ENCODE peak calls at places on chromosomes 11 and 22, in four cellular contexts. One of them, this sample, is unnamed.

GRCh38 chr11:16604784-16605439 is 133.5 kb upstream of the C11orf58 start:
- DNase-seq in frontal cortex: no peak
- DNase-seq in fibroblast of pulmonary artery: peak
- DNase-seq in AG04449: no peak
- DNase-seq in this sample: no peak

GRCh38 chr11:16891170-16891569 is 123.0 kb downstream of the PLEKHA7 start:
- DNase-seq in frontal cortex: no peak
- DNase-seq in fibroblast of pulmonary artery: no peak
- DNase-seq in AG04449: no peak
- DNase-seq in this sample: no peak

GRCh38 chr22:18998998-18999397 is 62.9 kb upstream of the PRODH start:
- DNase-seq in frontal cortex: no peak
- DNase-seq in fibroblast of pulmonary artery: no peak
- DNase-seq in AG04449: no peak
- DNase-seq in this sample: no peak

GRCh38 chr11:35292290-35292689 is 127.1 kb downstream of the SLC1A2 start:
- DNase-seq in frontal cortex: no peak
- DNase-seq in fibroblast of pulmonary artery: no peak
- DNase-seq in AG04449: no peak
- DNase-seq in this sample: no peak

GRCh38 chr11:67006029-67006884 is 16.7 kb upstream of the SYT12 start:
- DNase-seq in frontal cortex: peak
- DNase-seq in fibroblast of pulmonary artery: peak
- DNase-seq in AG04449: no peak
- DNase-seq in this sample: peak

GRCh38 chr11:63567044-63567840 is 4.1 kb upstream of the PLAAT2 start:
- DNase-seq in frontal cortex: no peak
- DNase-seq in fibroblast of pulmonary artery: peak
- DNase-seq in AG04449: peak
- DNase-seq in this sample: no peak

GRCh38 chr22:45268167-45268957 is 16.4 kb upstream of the UPK3A start:
- DNase-seq in frontal cortex: peak
- DNase-seq in fibroblast of pulmonary artery: no peak
- DNase-seq in AG04449: no peak
- DNase-seq in this sample: no peak

GRCh38 chr11:119755351-119756071 is 26.5 kb upstream of the NECTIN1 start:
- DNase-seq in frontal cortex: no peak
- DNase-seq in fibroblast of pulmonary artery: no peak
- DNase-seq in AG04449: no peak
- DNase-seq in this sample: no peak

GRCh38 chr11:111808063-111808588 is 41.9 kb upstream of the PPP2R1B start:
- DNase-seq in frontal cortex: no peak
- DNase-seq in fibroblast of pulmonary artery: no peak
- DNase-seq in AG04449: no peak
- DNase-seq in this sample: no peak

GRCh38 chr11:126083829-126084607 is 21.4 kb upstream of the CDON start:
- DNase-seq in frontal cortex: no peak
- DNase-seq in fibroblast of pulmonary artery: no peak
- DNase-seq in AG04449: no peak
- DNase-seq in this sample: no peak

GRCh38 chr11:17386331-17387084 is 2.0 kb downstream of the KCNJ11 start:
- DNase-seq in frontal cortex: peak
- DNase-seq in fibroblast of pulmonary artery: peak
- DNase-seq in AG04449: no peak
- DNase-seq in this sample: no peak

GRCh38 chr11:76243157-76243556 is 36.9 kb upstream of the WNT11 start:
- DNase-seq in frontal cortex: no peak
- DNase-seq in fibroblast of pulmonary artery: no peak
- DNase-seq in AG04449: no peak
- DNase-seq in this sample: no peak

GRCh38 chr22:24703101-24703500 is 71.4 kb downstream of the PIWIL3 start:
- DNase-seq in frontal cortex: no peak
- DNase-seq in fibroblast of pulmonary artery: peak
- DNase-seq in AG04449: no peak
- DNase-seq in this sample: no peak

GRCh38 chr11:108117746-108118371 is 3.5 kb upstream of the ACAT1 start:
- DNase-seq in frontal cortex: peak
- DNase-seq in fibroblast of pulmonary artery: peak
- DNase-seq in AG04449: no peak
- DNase-seq in this sample: no peak

GRCh38 chr11:103812680-103813079 is 223.8 kb upstream of the DDI1 start:
- DNase-seq in frontal cortex: no peak
- DNase-seq in fibroblast of pulmonary artery: no peak
- DNase-seq in AG04449: no peak
- DNase-seq in this sample: no peak

GRCh38 chr11:43130616-43131015 is 181.2 kb upstream of the API5 start:
- DNase-seq in frontal cortex: peak
- DNase-seq in fibroblast of pulmonary artery: no peak
- DNase-seq in AG04449: no peak
- DNase-seq in this sample: no peak

GRCh38 chr22:24583221-24583971 is 9.5 kb downstream of the LRRC75B start:
- DNase-seq in frontal cortex: no peak
- DNase-seq in fibroblast of pulmonary artery: peak
- DNase-seq in AG04449: no peak
- DNase-seq in this sample: no peak

GRCh38 chr11:8192016-8192895 is 23.4 kb upstream of the RIC3 start:
- DNase-seq in frontal cortex: peak
- DNase-seq in fibroblast of pulmonary artery: peak
- DNase-seq in AG04449: peak
- DNase-seq in this sample: peak

GRCh38 chr11:12087075-12087775 is 23.2 kb upstream of the MICAL2 start:
- DNase-seq in frontal cortex: no peak
- DNase-seq in fibroblast of pulmonary artery: peak
- DNase-seq in AG04449: no peak
- DNase-seq in this sample: no peak

GRCh38 chr11:2893935-2894334 is 8.4 kb upstream of the CDKN1C start:
- DNase-seq in frontal cortex: no peak
- DNase-seq in fibroblast of pulmonary artery: no peak
- DNase-seq in AG04449: no peak
- DNase-seq in this sample: no peak

GRCh38 chr22:28718044-28718443 is 23.6 kb downstream of the CHEK2 start:
- DNase-seq in frontal cortex: no peak
- DNase-seq in fibroblast of pulmonary artery: no peak
- DNase-seq in AG04449: no peak
- DNase-seq in this sample: no peak

GRCh38 chr22:47062126-47062525 is 299.7 kb downstream of the TBC1D22A start:
- DNase-seq in frontal cortex: no peak
- DNase-seq in fibroblast of pulmonary artery: no peak
- DNase-seq in AG04449: no peak
- DNase-seq in this sample: no peak

GRCh38 chr22:27576815-27577564 is 224.6 kb downstream of the MN1 start:
- DNase-seq in frontal cortex: no peak
- DNase-seq in fibroblast of pulmonary artery: peak
- DNase-seq in AG04449: no peak
- DNase-seq in this sample: no peak

GRCh38 chr11:83027794-83028193 is 43.9 kb downstream of the RAB30 start:
- DNase-seq in frontal cortex: no peak
- DNase-seq in fibroblast of pulmonary artery: no peak
- DNase-seq in AG04449: no peak
- DNase-seq in this sample: no peak

GRCh38 chr11:6413791-6414231 is 5.1 kb downstream of the APBB1 start:
- DNase-seq in frontal cortex: no peak
- DNase-seq in fibroblast of pulmonary artery: no peak
- DNase-seq in AG04449: no peak
- DNase-seq in this sample: no peak

GRCh38 chr11:115930886-115931537 is 426.8 kb upstream of the CADM1 start:
- DNase-seq in frontal cortex: no peak
- DNase-seq in fibroblast of pulmonary artery: no peak
- DNase-seq in AG04449: no peak
- DNase-seq in this sample: no peak

GRCh38 chr22:33962409-33962808 is 42.1 kb upstream of the LARGE1 start:
- DNase-seq in frontal cortex: no peak
- DNase-seq in fibroblast of pulmonary artery: no peak
- DNase-seq in AG04449: no peak
- DNase-seq in this sample: no peak

GRCh38 chr11:67120881-67121710 is 2.0 kb downstream of the KDM2A start:
- DNase-seq in frontal cortex: no peak
- DNase-seq in fibroblast of pulmonary artery: peak
- DNase-seq in AG04449: no peak
- DNase-seq in this sample: no peak

GRCh38 chr11:19954899-19955298 is 205.4 kb downstream of the DBX1 start:
- DNase-seq in frontal cortex: no peak
- DNase-seq in fibroblast of pulmonary artery: peak
- DNase-seq in AG04449: no peak
- DNase-seq in this sample: no peak

GRCh38 chr11:128039140-128040021 is 548.0 kb downstream of the ETS1 start:
- DNase-seq in frontal cortex: no peak
- DNase-seq in fibroblast of pulmonary artery: peak
- DNase-seq in AG04449: peak
- DNase-seq in this sample: no peak

GRCh38 chr22:36870250-36870649 is 9.4 kb downstream of the NCF4 start:
- DNase-seq in frontal cortex: no peak
- DNase-seq in fibroblast of pulmonary artery: no peak
- DNase-seq in AG04449: no peak
- DNase-seq in this sample: no peak

GRCh38 chr11:92199991-92200390 is 24.6 kb upstream of the FAT3 start:
- DNase-seq in frontal cortex: no peak
- DNase-seq in fibroblast of pulmonary artery: no peak
- DNase-seq in AG04449: no peak
- DNase-seq in this sample: no peak

GRCh38 chr11:44566952-44567875 is 1.8 kb downstream of the CD82 start:
- DNase-seq in frontal cortex: no peak
- DNase-seq in fibroblast of pulmonary artery: no peak
- DNase-seq in AG04449: no peak
- DNase-seq in this sample: no peak

GRCh38 chr22:49260681-49261580 is 566.7 kb downstream of the BRD1 start:
- DNase-seq in frontal cortex: no peak
- DNase-seq in fibroblast of pulmonary artery: no peak
- DNase-seq in AG04449: no peak
- DNase-seq in this sample: no peak

GRCh38 chr11:131422491-131422890 is 52.1 kb downstream of the NTM start:
- DNase-seq in frontal cortex: no peak
- DNase-seq in fibroblast of pulmonary artery: no peak
- DNase-seq in AG04449: no peak
- DNase-seq in this sample: no peak

GRCh38 chr11:102617491-102618026 is 7.6 kb downstream of the MMP20 start:
- DNase-seq in frontal cortex: no peak
- DNase-seq in fibroblast of pulmonary artery: no peak
- DNase-seq in AG04449: no peak
- DNase-seq in this sample: no peak

GRCh38 chr11:18844753-18845367 is 53.3 kb upstream of the PTPN5 start:
- DNase-seq in frontal cortex: no peak
- DNase-seq in fibroblast of pulmonary artery: peak
- DNase-seq in AG04449: no peak
- DNase-seq in this sample: no peak

GRCh38 chr11:64652586-64653387 is 61.8 kb downstream of the SLC22A12 start:
- DNase-seq in frontal cortex: peak
- DNase-seq in fibroblast of pulmonary artery: peak
- DNase-seq in AG04449: no peak
- DNase-seq in this sample: peak

GRCh38 chr11:15258433-15259350 is 144.0 kb downstream of the INSC start:
- DNase-seq in frontal cortex: no peak
- DNase-seq in fibroblast of pulmonary artery: peak
- DNase-seq in AG04449: no peak
- DNase-seq in this sample: no peak

GRCh38 chr11:66340596-66341501 is 4.1 kb downstream of the BRMS1 start:
- DNase-seq in frontal cortex: no peak
- DNase-seq in fibroblast of pulmonary artery: no peak
- DNase-seq in AG04449: no peak
- DNase-seq in this sample: no peak